ENCODE peak calls at places on chromosomes 7 and 10, in eight cellular contexts. J is RKO; A is putamen; E is stimulated activated CD4-positive, alpha-beta T cell treated with anti-CD3 and anti-CD28 coated beads, Interleukin-4, amount 100 ng/mL, for 1 hour; B is endothelial cell; R is SHP77 treated with DMSO at 0.1 percent for 48 hours; F is EH; G is natural killer cell. Z is an unnamed sample.

GRCh38 chr7:44280636-44280992 is 44.8 kb downstream of the CAMK2B start:
- DNase-seq in J (no peak), A (no peak), E (no peak), B (no peak), R (no peak), F (no peak), G (no peak), Z (no peak)

GRCh38 chr7:23544913-23545354 is 13.2 kb upstream of the TRA2A start:
- DNase-seq in J (peak), A (no peak), E (no peak), B (peak), R (peak), F (peak), G (no peak), Z (peak)

GRCh38 chr7:40720401-40720800 is 585.6 kb downstream of the SUGCT start:
- DNase-seq in J (peak), A (no peak), E (no peak), B (no peak), R (no peak), F (peak), G (no peak), Z (no peak)

GRCh38 chr7:115015619-115016018 is 93.7 kb downstream of the MDFIC start:
- DNase-seq in J (no peak), A (no peak), E (no peak), B (no peak), R (no peak), F (peak), G (no peak), Z (no peak)

GRCh38 chr10:89662596-89662995 is 17.6 kb upstream of the PANK1 start:
- DNase-seq in J (no peak), A (no peak), E (no peak), B (no peak), R (no peak), F (peak), G (no peak), Z (no peak)

GRCh38 chr7:101302641-101303101 is 18.9 kb downstream of the IFT22 start:
- DNase-seq in J (no peak), A (no peak), E (no peak), B (no peak), R (no peak), F (no peak), G (no peak), Z (no peak)

GRCh38 chr10:113704637-113705343 is 25.1 kb downstream of the CASP7 start:
- DNase-seq in J (peak), A (peak), E (no peak), B (peak), R (no peak), F (peak), G (no peak), Z (no peak)

GRCh38 chr7:66952343-66953043 is 31.5 kb downstream of the TMEM248 start:
- DNase-seq in J (peak), A (no peak), E (no peak), B (no peak), R (no peak), F (peak), G (no peak), Z (no peak)

GRCh38 chr10:105921348-105921747 is 1243.2 kb downstream of the SORCS1 start:
- DNase-seq in J (no peak), A (no peak), E (no peak), B (no peak), R (no peak), F (no peak), G (no peak), Z (no peak)

GRCh38 chr10:79386637-79387465 is 39.6 kb downstream of the PPIF start:
- DNase-seq in J (no peak), A (no peak), E (no peak), B (no peak), R (no peak), F (no peak), G (peak), Z (no peak)

GRCh38 chr10:11214407-11214806 is 196.7 kb downstream of the CELF2 start:
- DNase-seq in J (no peak), A (no peak), E (no peak), B (no peak), R (no peak), F (no peak), G (no peak), Z (no peak)

GRCh38 chr7:84040365-84040764 is 154.2 kb downstream of the SEMA3A start:
- DNase-seq in J (no peak), A (peak), E (no peak), B (no peak), R (peak), F (no peak), G (no peak), Z (no peak)

GRCh38 chr10:45155784-45156183 is 155.1 kb downstream of the ZNF22 start:
- DNase-seq in J (peak), A (no peak), E (no peak), B (no peak), R (no peak), F (no peak), G (no peak), Z (no peak)

GRCh38 chr7:31688990-31689389 is 2.0 kb downstream of the PPP1R17 start:
- DNase-seq in J (no peak), A (no peak), E (no peak), B (no peak), R (no peak), F (no peak), G (no peak), Z (no peak)

GRCh38 chr10:104170610-104171269 is 48.8 kb downstream of the SFR1 start:
- DNase-seq in J (no peak), A (no peak), E (no peak), B (no peak), R (no peak), F (no peak), G (no peak), Z (no peak)

GRCh38 chr10:14623931-14624330 is 150.8 kb downstream of the FAM107B start:
- DNase-seq in J (no peak), A (no peak), E (no peak), B (no peak), R (peak), F (no peak), G (no peak), Z (peak)

GRCh38 chr10:48456808-48457761 is 147.8 kb downstream of the ARHGAP22 start:
- DNase-seq in J (no peak), A (no peak), E (no peak), B (no peak), R (no peak), F (no peak), G (peak), Z (no peak)

GRCh38 chr10:50552771-50553535 is 70.8 kb downstream of the SGMS1 start:
- DNase-seq in J (peak), A (no peak), E (no peak), B (no peak), R (no peak), F (peak), G (peak), Z (no peak)

GRCh38 chr10:44829426-44829825 is 81.7 kb upstream of the TMEM72 start:
- DNase-seq in J (no peak), A (no peak), E (no peak), B (no peak), R (no peak), F (no peak), G (no peak), Z (no peak)

GRCh38 chr10:50637003-50637579 is 13.3 kb upstream of the SGMS1 start:
- DNase-seq in J (peak), A (no peak), E (no peak), B (no peak), R (no peak), F (peak), G (no peak), Z (no peak)

GRCh38 chr10:14953452-14954000 is 370 bp downstream of the DCLRE1C start:
- DNase-seq in J (peak), A (no peak), E (no peak), B (peak), R (no peak), F (peak), G (no peak), Z (no peak)

GRCh38 chr10:93368210-93368609 is 113.9 kb downstream of the MYOF start:
- DNase-seq in J (no peak), A (no peak), E (no peak), B (no peak), R (no peak), F (no peak), G (no peak), Z (no peak)

GRCh38 chr7:45704683-45705016 is 130.5 kb downstream of the ADCY1 start:
- DNase-seq in J (no peak), A (no peak), E (no peak), B (no peak), R (no peak), F (no peak), G (no peak), Z (no peak)

GRCh38 chr10:96833220-96834001 is 1.3 kb downstream of the LCOR start:
- DNase-seq in J (peak), A (no peak), E (peak), B (peak), R (no peak), F (peak), G (peak), Z (no peak)

GRCh38 chr10:52146766-52147165 is 167.3 kb upstream of the DKK1 start:
- DNase-seq in J (no peak), A (no peak), E (no peak), B (no peak), R (no peak), F (peak), G (no peak), Z (no peak)

GRCh38 chr10:60646966-60647796 is 131.1 kb upstream of the CDK1 start:
- DNase-seq in J (peak), A (peak), E (no peak), B (peak), R (no peak), F (peak), G (no peak), Z (peak)

GRCh38 chr7:97639036-97639435 is 92.8 kb upstream of the TAC1 start:
- DNase-seq in J (peak), A (no peak), E (no peak), B (no peak), R (no peak), F (no peak), G (no peak), Z (no peak)

GRCh38 chr10:117442944-117443676 is 67.9 kb upstream of the PDZD8 start:
- DNase-seq in J (peak), A (peak), E (peak), B (peak), R (peak), F (peak), G (peak), Z (peak)